ENCODE peak calls at places on chromosomes 5 and 9, in ten cellular contexts. S, R, L, A, N, Q, M, U, I and V are unnamed samples.

GRCh38 chr5:43691893-43692292 is 88.9 kb downstream of the NNT start:
- DNase-seq in U (no peak), N (no peak), S (no peak), M (no peak), A (no peak), I (no peak), Q (no peak), L (no peak), R (no peak), V (no peak)

GRCh38 chr5:59569158-59569557 is 324.4 kb downstream of the PDE4D start:
- DNase-seq in A (no peak), N (no peak), R (no peak), M (no peak), Q (no peak), U (no peak), S (no peak), I (no peak), L (no peak), V (no peak)

GRCh38 chr5:95620030-95620869 is at the start of gene GPR150:
- DNase-seq in M (peak; percentile 15), I (peak; percentile 61), N (no peak), L (no peak), A (peak; percentile 83), Q (peak; percentile 28), S (peak; percentile 90), R (no peak), U (peak; percentile 39), V (no peak)

GRCh38 chr9:128116104-128117083 is 11.1 kb downstream of the PTGES2 start:
- DNase-seq in Q (no peak), M (no peak), A (no peak), I (no peak), S (peak; percentile 60), N (no peak), U (no peak), L (no peak), R (peak; percentile 38), V (no peak)

GRCh38 chr5:62143268-62144229 is 162.5 kb upstream of the KIF2A start:
- DNase-seq in U (no peak), R (no peak), L (no peak), A (no peak), I (peak; percentile 52), S (no peak), Q (no peak), N (peak; percentile 59), M (peak; percentile 13), V (no peak)

GRCh38 chr9:129656795-129657390 is 8.6 kb upstream of the PRRX2 start:
- DNase-seq in Q (no peak), L (no peak), I (no peak), R (no peak), S (no peak), A (no peak), M (peak; percentile 31), U (peak; percentile 69), N (peak; percentile 89), V (peak; percentile 42)

GRCh38 chr5:56900395-56900794 is 9.0 kb upstream of the SETD9 start:
- DNase-seq in A (no peak), R (no peak), S (no peak), M (no peak), U (no peak), L (no peak), N (peak; percentile 42), Q (no peak), I (no peak), V (no peak)

GRCh38 chr5:173618927-173619519 is 2.6 kb upstream of the BOD1 start:
- DNase-seq in U (no peak), M (peak; percentile 54), S (no peak), N (peak; percentile 49), A (no peak), I (peak; percentile 74), Q (peak; percentile 49), R (no peak), L (no peak), V (no peak)

GRCh38 chr5:34501033-34501432 is 155.1 kb upstream of the RAI14 start:
- DNase-seq in A (peak; percentile 33), N (no peak), L (no peak), I (no peak), S (no peak), R (no peak), U (no peak), Q (no peak), M (no peak), V (no peak)

GRCh38 chr9:127612993-127613954 is 1.2 kb downstream of the STXBP1 start:
- DNase-seq in Q (no peak), L (no peak), A (peak; percentile 11), N (peak; percentile 69), I (peak; percentile 52), S (peak; percentile 87), R (peak; percentile 73), M (no peak), U (no peak), V (no peak)

GRCh38 chr5:9363026-9363793 is 182.7 kb downstream of the SEMA5A start:
- DNase-seq in U (no peak), S (no peak), M (no peak), Q (no peak), R (no peak), N (no peak), L (no peak), I (no peak), A (peak; percentile 55), V (no peak)

GRCh38 chr5:645421-645820 is 33.3 kb downstream of the CEP72 start:
- DNase-seq in L (no peak), U (no peak), I (no peak), A (no peak), S (no peak), M (no peak), Q (no peak), N (no peak), R (no peak), V (no peak)

GRCh38 chr9:105007143-105007542 is 79.2 kb upstream of the ABCA1 start:
- DNase-seq in R (no peak), Q (peak; percentile 90), I (no peak), A (no peak), M (no peak), L (no peak), U (peak; percentile 94), S (no peak), N (peak; percentile 95), V (peak; percentile 89)

GRCh38 chr9:117704024-117704575 is at the start of gene TLR4:
- DNase-seq in R (peak; percentile 51), S (peak; percentile 87), M (no peak), N (peak; percentile 56), L (no peak), U (peak; percentile 77), I (no peak), Q (peak; percentile 84), A (peak; percentile 62), V (peak; percentile 67)

GRCh38 chr9:97362777-97363545 is 48.9 kb upstream of the TDRD7 start:
- DNase-seq in U (no peak), Q (no peak), N (no peak), R (no peak), S (no peak), L (no peak), I (no peak), M (no peak), A (no peak), V (no peak)

GRCh38 chr5:67065237-67065636 is 131.4 kb downstream of the CD180 start:
- DNase-seq in R (no peak), S (no peak), I (peak; percentile 28), L (no peak), U (no peak), Q (no peak), A (no peak), M (no peak), N (no peak), V (no peak)

GRCh38 chr5:180608572-180609310 is 17.4 kb upstream of the SCGB3A1 start:
- DNase-seq in S (peak; percentile 72), I (no peak), N (no peak), U (no peak), L (no peak), R (peak; percentile 57), M (no peak), A (no peak), Q (no peak), V (no peak)

GRCh38 chr9:92404437-92404836 is at the start of gene OGN:
- DNase-seq in U (no peak), A (no peak), N (no peak), R (no peak), S (no peak), L (peak; percentile 21), Q (no peak), I (no peak), M (no peak), V (no peak)
- H3K4me3 ChIP-seq in U (no peak within 1 kb of the TSS), A (no peak within 1 kb of the TSS), N (no peak within 1 kb of the TSS), R (no peak within 1 kb of the TSS), S (no peak within 1 kb of the TSS), L (no peak within 1 kb of the TSS), Q (no peak within 1 kb of the TSS), I (no peak within 1 kb of the TSS), M (no peak within 1 kb of the TSS), V (no peak within 1 kb of the TSS)

DNA sequence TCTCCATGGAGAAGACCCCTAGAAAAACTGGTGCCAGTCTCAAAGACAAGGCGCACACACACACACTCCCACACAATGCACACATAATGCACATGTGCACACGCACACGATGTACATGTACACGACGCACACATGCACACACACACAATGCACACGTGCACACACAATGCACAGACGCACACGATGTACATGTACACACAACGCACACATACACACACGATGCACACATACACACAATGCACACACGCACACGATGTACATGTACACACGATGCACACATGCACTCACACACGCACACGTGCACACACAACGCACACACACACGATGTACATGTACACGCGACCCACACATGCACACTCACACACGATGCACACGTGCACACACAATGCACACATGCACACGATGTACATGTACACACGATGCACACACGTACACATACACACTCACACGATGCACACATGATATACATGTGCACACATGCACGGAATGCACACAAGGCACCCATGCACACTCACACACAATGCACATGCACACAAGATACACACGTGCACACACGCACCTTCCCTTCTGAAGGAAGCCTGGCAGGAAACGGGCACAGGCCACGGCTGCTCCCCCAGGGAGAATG is 76.5 kb downstream of the VAV2 start:
- DNase-seq in Q (no peak), U (no peak), L (no peak), S (no peak), A (no peak), N (no peak), I (no peak), R (no peak), M (no peak), V (no peak)
- H3K4me3 ChIP-seq in Q (no peak overlapping the region), U (no peak overlapping the region), L (no peak overlapping the region), S (no peak overlapping the region), A (no peak overlapping the region), N (no peak overlapping the region), I (no peak overlapping the region), R (no peak overlapping the region), M (no peak overlapping the region), V (no peak overlapping the region)

DNA sequence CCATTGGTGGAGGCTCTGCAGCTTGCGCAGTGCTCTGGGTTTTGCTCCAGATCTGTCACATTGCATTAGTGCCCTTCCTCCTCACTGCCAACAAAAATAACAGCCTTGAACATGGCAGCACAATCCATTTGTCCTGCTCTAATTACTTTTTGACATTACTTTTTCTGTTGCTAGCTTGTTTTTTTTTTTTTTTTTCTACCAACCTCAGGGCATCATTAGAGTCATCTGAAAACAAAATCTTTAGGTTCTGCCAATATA is 117.5 kb upstream of the NR5A1 start:
- DNase-seq in R (no peak), Q (no peak), S (no peak), M (no peak), A (no peak), I (no peak), U (no peak), L (no peak), N (no peak), V (no peak)
- H3K4me3 ChIP-seq in R (no peak overlapping the region), Q (no peak overlapping the region), S (no peak overlapping the region), M (no peak overlapping the region), A (no peak overlapping the region), I (no peak overlapping the region), U (no peak overlapping the region), L (no peak overlapping the region), N (no peak overlapping the region), V (no peak overlapping the region)

GRCh38 chr5:172455511-172456061 is 1.3 kb upstream of the SH3PXD2B start:
- DNase-seq in M (no peak), U (no peak), S (no peak), I (no peak), L (no peak), N (no peak), Q (no peak), A (no peak), R (peak; percentile 70), V (no peak)
- H3K4me3 ChIP-seq in M (no peak overlapping the region), U (no peak overlapping the region), S (no peak overlapping the region), I (no peak overlapping the region), L (no peak overlapping the region), N (no peak overlapping the region), Q (no peak overlapping the region), A (no peak overlapping the region), R (no peak overlapping the region), V (no peak overlapping the region)